ENCODE peak calls at places on chromosomes 4 and X, in seven cellular contexts. C is heart right ventricle, S is K562, T is adrenal gland, O is stomach, K is endodermal cell, Z is fibroblast of lung. I is an unnamed sample.
A peak's percentile ranks its signal among the peaks of the same experiment; 100 is the strongest.

GRCh38 chr4:165748321-165748720 is 124.7 kb upstream of the TLL1 start:
- DNase-seq in O (no peak), K (no peak), Z (no peak), T (no peak), C (no peak), S (no peak), I (no peak)

GRCh38 chrX:45508459-45508858 is 307.8 kb upstream of the DIPK2B start:
- DNase-seq in S (no peak), Z (peak; percentile 34), O (no peak), K (no peak), C (no peak), T (no peak), I (no peak)

GRCh38 chr4:82217986-82218715 is 155.6 kb downstream of the HNRNPD start:
- DNase-seq in Z (no peak), C (no peak), O (no peak), S (no peak), K (no peak), T (no peak), I (no peak)

GRCh38 chr4:76966024-76966579 is 16.6 kb downstream of the SEPTIN11 start:
- DNase-seq in T (no peak), C (no peak), Z (no peak), O (no peak), S (no peak), K (no peak), I (no peak)

GRCh38 chr4:100879471-100879870 is 361.6 kb upstream of the EMCN start:
- DNase-seq in Z (no peak), O (no peak), T (no peak), K (no peak), S (no peak), C (no peak), I (no peak)

GRCh38 chr4:81988178-81988577 is 385.6 kb downstream of the HNRNPD start:
- DNase-seq in T (no peak), C (no peak), O (no peak), Z (no peak), S (no peak), K (no peak), I (no peak)

GRCh38 chrX:110665636-110666035 is 130.0 kb downstream of the CHRDL1 start:
- DNase-seq in Z (peak; percentile 12), S (peak; percentile 33), O (peak; percentile 28), C (no peak), K (peak; percentile 86), T (peak; percentile 19), I (peak; percentile 29)

GRCh38 chr4:70183168-70183939 is 12.2 kb upstream of the ODAM start:
- DNase-seq in C (no peak), S (peak; percentile 33), Z (peak; percentile 23), O (peak; percentile 28), T (no peak), K (peak; percentile 71), I (peak; percentile 24)

GRCh38 chrX:13007519-13008188 is 32.7 kb downstream of the TMSB4X start:
- DNase-seq in K (no peak), S (no peak), O (no peak), C (no peak), Z (peak; percentile 69), T (no peak), I (peak; percentile 8)

GRCh38 chrX:153318811-153319210 is 2.8 kb downstream of the PNMA6F start:
- DNase-seq in C (no peak), S (no peak), K (no peak), O (no peak), Z (no peak), T (no peak), I (no peak)

GRCh38 chr4:129682586-129682985 is 586.6 kb downstream of the C4orf33 start:
- DNase-seq in O (no peak), Z (no peak), T (no peak), K (no peak), C (no peak), S (no peak), I (no peak)

GRCh38 chr4:161121451-161121850 is 1042.3 kb downstream of the FSTL5 start:
- DNase-seq in O (no peak), K (no peak), S (no peak), T (no peak), C (no peak), Z (no peak), I (no peak)

GRCh38 chrX:145727476-145727875 is 90.2 kb upstream of the SLITRK2 start:
- DNase-seq in K (no peak), O (no peak), Z (no peak), S (no peak), T (no peak), C (no peak), I (no peak)

GRCh38 chr4:117900832-117901231 is 133.5 kb upstream of the NDST3 start:
- DNase-seq in T (no peak), C (no peak), K (no peak), O (no peak), Z (peak; percentile 31), S (no peak), I (no peak)

GRCh38 chrX:103529550-103529949 is 10.3 kb upstream of the RAB40A start:
- DNase-seq in T (no peak), C (no peak), O (no peak), K (no peak), S (no peak), Z (no peak), I (no peak)

GRCh38 chr4:107548211-107548905 is 171.7 kb downstream of the PAPSS1 start:
- DNase-seq in T (no peak), S (peak; percentile 6), K (no peak), O (no peak), C (no peak), Z (peak; percentile 26), I (no peak)

GRCh38 chr4:91448668-91449330 is 855.0 kb upstream of the GRID2 start:
- DNase-seq in O (no peak), Z (peak; percentile 81), C (no peak), S (no peak), T (no peak), K (no peak), I (no peak)

GRCh38 chr4:57040510-57040909 is 61.8 kb downstream of the POLR2B start:
- DNase-seq in Z (no peak), K (no peak), O (no peak), S (no peak), T (no peak), C (no peak), I (no peak)

GRCh38 chr4:36348403-36348938 is 67.1 kb downstream of the DTHD1 start:
- DNase-seq in K (no peak), O (no peak), S (no peak), Z (no peak), C (no peak), T (no peak), I (no peak)

GRCh38 chr4:145168578-145169187 is 11.7 kb downstream of the OTUD4 start:
- DNase-seq in C (no peak), O (no peak), S (no peak), T (no peak), K (no peak), Z (no peak), I (no peak)

GRCh38 chrX:33923262-33923661 is 208.9 kb downstream of the FAM47A start:
- DNase-seq in S (no peak), O (no peak), C (no peak), Z (no peak), T (no peak), K (no peak), I (peak; percentile 1)

GRCh38 chr4:2790583-2791517 is 2.0 kb upstream of the SH3BP2 start:
- DNase-seq in T (no peak), K (peak; percentile 69), S (peak; percentile 43), C (peak; percentile 22), O (no peak), Z (no peak), I (no peak)

GRCh38 chr4:103372002-103372558 is 173.9 kb upstream of the CENPE start:
- DNase-seq in O (no peak), S (no peak), T (no peak), C (no peak), Z (no peak), K (no peak), I (no peak)

GRCh38 chrX:34632404-34632803 is 24.7 kb downstream of the TMEM47 start:
- DNase-seq in K (no peak), T (no peak), Z (no peak), C (no peak), O (no peak), S (no peak), I (no peak)

GRCh38 chr4:119656342-119656741 is 27.7 kb upstream of the PDE5A start:
- DNase-seq in Z (no peak), K (peak; percentile 47), O (no peak), C (no peak), S (no peak), T (no peak), I (no peak)

DNA sequence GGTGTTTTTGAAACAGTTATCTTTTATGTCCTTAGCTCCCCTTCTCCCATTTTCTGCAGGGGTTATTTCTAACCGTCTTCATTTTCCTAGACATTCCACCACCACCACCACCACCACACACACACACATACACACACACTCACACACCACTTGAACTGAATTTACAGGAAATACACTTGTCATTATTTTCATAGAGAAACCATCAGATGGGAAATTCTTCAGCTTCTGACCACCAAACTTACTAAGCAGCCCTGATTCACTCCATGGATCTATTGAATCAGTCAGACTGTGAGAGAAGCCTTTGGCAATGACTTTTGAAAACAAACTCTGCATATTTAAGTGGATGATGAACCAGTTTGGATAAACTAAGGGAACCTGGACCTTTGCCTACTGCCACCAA is 210.1 kb upstream of the NHS start:
- DNase-seq in C (no peak), K (no peak), Z (peak; percentile 94), S (no peak), O (no peak), T (no peak), I (no peak)
- H3K9me3 ChIP-seq in C (peaks cover 29% of the 10 kb centered on the region), K (peaks cover 35% of the 10 kb centered on the region), Z (no peaks in the 10 kb centered on the region), S (no peaks in the 10 kb centered on the region), O (peaks cover 21% of the 10 kb centered on the region), T (peaks cover 6% of the 10 kb centered on the region), I (no peaks in the 10 kb centered on the region)

GRCh38 chr4:169009281-169010124 is 552 bp downstream of the CBR4 start:
- DNase-seq in C (peak; percentile 59), O (peak; percentile 63), K (peak; percentile 82), S (peak; percentile 80), T (peak; percentile 66), Z (peak; percentile 57), I (peak; percentile 65)
- TF ChIP-seq CTCF in C (peak; percentile 28), O (no peak), K (no peak), S (no peak), T (no peak), Z (no peak), I (no peak)

DNA sequence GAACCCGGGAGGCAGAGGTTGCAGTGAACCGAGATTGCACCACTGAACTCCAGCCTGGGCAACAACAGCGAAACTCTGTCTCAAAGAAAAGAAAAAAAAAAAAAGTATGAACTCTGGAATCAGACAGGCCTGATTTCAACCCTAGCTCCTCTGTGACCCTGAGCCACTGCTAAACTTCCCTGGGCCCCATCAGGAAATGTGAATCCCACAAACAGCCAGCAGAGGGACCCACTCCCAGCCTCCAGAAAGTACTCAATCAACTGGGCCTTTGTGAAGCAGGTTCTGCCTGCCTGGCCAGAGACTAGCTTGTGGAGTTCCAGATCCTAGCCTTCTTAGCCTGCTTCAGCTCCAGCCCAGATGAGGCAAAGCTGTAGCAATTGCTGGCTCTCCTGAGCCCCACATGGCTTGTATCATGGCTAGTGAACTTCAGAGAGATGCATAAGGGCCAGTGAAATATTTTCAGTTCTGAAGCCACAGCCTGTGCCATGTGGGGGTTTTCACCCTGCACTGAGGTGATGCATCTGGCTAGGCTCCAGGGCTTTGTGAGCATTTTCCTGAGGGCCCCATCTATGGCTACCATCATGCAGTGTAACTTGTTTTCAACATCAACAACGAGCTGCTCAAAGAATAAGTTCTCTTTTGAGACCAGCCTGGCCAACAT is 7.2 kb upstream of the IDS start:
- DNase-seq in O (peak; percentile 64), C (no peak), T (peak; percentile 47), S (peak; percentile 76), K (peak; percentile 89), Z (peak; percentile 23), I (peak; percentile 48)
- H3K9me3 ChIP-seq in O (no peaks in the 10 kb centered on the region), C (no peaks in the 10 kb centered on the region), T (no peaks in the 10 kb centered on the region), S (no peaks in the 10 kb centered on the region), K (no peaks in the 10 kb centered on the region), Z (no peaks in the 10 kb centered on the region), I (no peaks in the 10 kb centered on the region)

GRCh38 chr4:12691168-12691567 is 793.0 kb downstream of the RAB28 start:
- DNase-seq in T (no peak), C (no peak), S (no peak), O (no peak), K (no peak), Z (no peak), I (no peak)
- TF ChIP-seq CTCF in T (no peak), C (no peak), S (no peak), O (no peak), K (no peak), Z (no peak), I (no peak)

I was measured in thyroid gland.